ENCODE peak calls at places on chromosomes 4 and X, in eight cellular contexts. G is right atrium auricular region, E is fibroblast of lung, X is colonic mucosa, A is left lung, F is tibial artery, W is heart left ventricle, O is thoracic aorta. H is an unnamed sample. For H3K27me3, the result is how much of the 10 kb centered on the place peaks cover.

GRCh38 chr4:8699479-8700145 is 107.0 kb downstream of the CPZ start:
- DNase-seq in O (no peak), W (no peak), G (no peak), X (no peak), E (no peak), F (no peak), A (no peak), H (no peak)

GRCh38 chr4:37837446-37837845 is 11.0 kb downstream of the PGM2 start:
- DNase-seq in F (no peak), A (no peak), G (no peak), E (peak), W (no peak), O (no peak), X (no peak), H (no peak)

GRCh38 chrX:21725916-21726315 is 32.0 kb downstream of the SMPX start:
- DNase-seq in G (no peak), E (no peak), X (no peak), A (no peak), O (no peak), W (no peak), F (no peak), H (no peak)

GRCh38 chr4:141054446-141054845 is 78.8 kb downstream of the RNF150 start:
- DNase-seq in X (no peak), F (no peak), W (no peak), E (no peak), A (no peak), G (no peak), O (no peak), H (no peak)

GRCh38 chrX:23861215-23861896 is 46.4 kb downstream of the APOO start:
- DNase-seq in O (no peak), F (no peak), X (no peak), E (no peak), W (no peak), G (no peak), A (no peak), H (no peak)

GRCh38 chr4:89197920-89198319 is 86.6 kb downstream of the TIGD2 start:
- DNase-seq in O (no peak), F (no peak), A (no peak), X (no peak), G (no peak), E (no peak), W (no peak), H (no peak)

GRCh38 chr4:2785613-2786012 is 7.3 kb upstream of the SH3BP2 start:
- DNase-seq in A (no peak), X (no peak), F (peak), E (no peak), G (no peak), W (peak), O (no peak), H (no peak)

GRCh38 chr4:73620115-73620792 is at the start of gene RASSF6:
- DNase-seq in G (no peak), F (no peak), W (no peak), A (peak), O (no peak), E (no peak), X (peak), H (no peak)

GRCh38 chrX:115913575-115913974 is 257.0 kb upstream of the AGTR2 start:
- DNase-seq in W (no peak), O (no peak), A (no peak), F (no peak), E (no peak), G (no peak), X (no peak), H (no peak)

GRCh38 chrX:154039577-154039976 is 19.9 kb upstream of the IRAK1 start:
- DNase-seq in W (no peak), O (no peak), G (no peak), A (no peak), X (no peak), E (no peak), F (no peak), H (no peak)

GRCh38 chr4:37767546-37767945 is 58.9 kb upstream of the PGM2 start:
- DNase-seq in O (no peak), X (peak), A (peak), F (peak), G (peak), E (peak), W (peak), H (peak)

GRCh38 chrX:116272881-116273280 is 102.3 kb downstream of the AGTR2 start:
- DNase-seq in F (no peak), X (peak), O (no peak), G (no peak), W (no peak), A (no peak), E (no peak), H (no peak)

GRCh38 chr4:1323635-1324442 is 23.2 kb upstream of the UVSSA start:
- DNase-seq in X (no peak), E (peak), F (no peak), W (peak), G (no peak), O (no peak), A (no peak), H (peak)

GRCh38 chrX:134780908-134781307 is 122.6 kb upstream of the PLAC1 start:
- DNase-seq in X (no peak), E (no peak), A (no peak), G (no peak), W (no peak), F (no peak), O (no peak), H (no peak)

GRCh38 chrX:9493936-9494335 is 29.1 kb downstream of the TBL1X start:
- DNase-seq in A (no peak), E (no peak), G (no peak), O (no peak), F (no peak), X (no peak), W (no peak), H (no peak)

DNA sequence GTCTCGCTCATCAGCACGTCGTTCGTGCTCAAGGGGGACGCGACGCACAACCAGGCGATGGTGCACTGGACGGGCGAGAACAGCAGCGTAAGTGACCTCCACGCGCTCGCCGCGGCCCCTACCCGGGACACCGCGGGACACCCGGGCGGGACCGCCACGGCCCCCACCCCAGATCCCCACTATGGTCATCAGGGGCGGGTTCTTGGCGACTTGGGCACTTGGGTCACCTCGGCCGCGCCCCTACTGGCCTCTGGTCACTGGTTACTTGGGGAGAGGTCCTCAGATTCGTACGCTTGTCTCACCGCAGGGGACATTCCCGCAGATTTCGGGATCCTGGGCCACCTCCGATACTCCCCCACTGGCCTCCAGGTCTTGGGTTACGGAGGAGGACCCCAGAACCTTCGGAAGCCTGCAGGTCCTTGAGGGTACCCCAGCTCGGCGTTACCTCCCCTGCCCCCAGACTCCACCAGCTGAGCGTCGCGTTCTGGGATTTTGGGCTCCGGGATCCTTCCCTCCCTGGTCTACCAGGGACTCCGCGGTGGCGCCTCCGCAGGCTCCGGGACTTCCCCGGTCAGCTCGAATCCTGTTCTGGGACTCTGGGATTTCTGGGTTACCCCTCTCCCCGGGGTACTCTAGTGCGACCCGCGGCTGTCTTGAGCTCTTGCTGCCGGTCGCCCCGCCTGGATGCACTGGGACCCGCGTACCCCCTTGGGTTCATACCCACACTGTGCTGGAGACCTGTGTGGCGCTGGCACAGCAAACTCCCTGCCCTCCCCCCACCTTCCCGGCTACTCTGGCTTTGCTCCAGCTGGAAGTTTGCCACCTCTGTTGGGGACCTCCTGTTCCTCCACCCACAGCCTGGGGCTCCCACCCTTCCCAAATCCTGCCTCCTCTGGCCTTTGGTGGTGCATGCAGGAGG is 961 bp downstream of the SORCS2 start:
- DNase-seq in E (no peak), O (no peak), G (no peak), W (peak), X (no peak), A (peak), F (no peak), H (no peak)
- H3K4me3 ChIP-seq in E (no peak), O (peak), G (peak), W (peak), X (peak), A (peak), F (peak), H (peak)

GRCh38 chr4:110480031-110480549 is 4.1 kb downstream of the ENPEP start:
- DNase-seq in E (peak), O (no peak), W (no peak), G (no peak), F (no peak), X (no peak), A (no peak), H (no peak)
- TF ChIP-seq CTCF in E (peak), O (no peak), W (no peak), G (no peak), F (no peak), X (no peak), A (no peak), H (peak)

GRCh38 chrX:39981946-39982345 is 115.8 kb downstream of the BCOR start:
- DNase-seq in A (no peak), G (no peak), W (no peak), F (no peak), E (no peak), O (no peak), X (no peak), H (no peak)
- H3K27me3 ChIP-seq in A (under half), G (under half), W (under half), F (under half), E (under half), O (under half), X (under half), H (under half)

DNA sequence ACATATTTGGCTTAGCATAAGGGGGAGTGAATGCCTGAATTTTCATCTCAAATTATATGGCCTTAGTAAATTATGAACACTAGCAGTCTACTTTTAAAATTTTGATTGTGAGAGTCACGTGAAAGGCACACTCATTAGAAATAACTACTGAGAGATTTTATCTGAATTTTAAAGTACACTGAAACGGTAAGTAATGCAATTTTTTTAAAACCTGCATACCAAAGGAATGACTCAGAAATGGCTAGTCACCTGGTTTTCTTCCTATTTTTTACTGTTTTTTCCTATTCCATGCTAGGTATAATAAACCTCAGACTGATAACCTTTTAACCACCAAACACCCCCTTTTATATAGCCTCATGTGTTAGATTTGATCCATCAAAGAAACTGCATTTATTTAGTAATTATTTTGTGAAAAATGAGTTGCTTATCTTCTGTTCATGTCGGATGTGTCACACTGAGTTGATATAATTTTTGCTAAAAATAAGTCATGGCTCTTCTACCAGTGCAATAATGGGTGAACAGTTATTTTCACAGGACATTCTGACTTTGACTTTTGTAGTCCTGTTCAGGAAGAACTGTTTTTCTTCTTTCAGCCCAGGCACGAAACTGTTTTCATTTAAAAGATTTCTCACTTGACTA is 40.4 kb downstream of the CPEB2 start:
- DNase-seq in W (no peak), G (no peak), E (no peak), O (no peak), F (no peak), A (no peak), X (no peak), H (peak)
- H3K4me3 ChIP-seq in W (no peak), G (no peak), E (no peak), O (peak), F (no peak), A (no peak), X (no peak), H (no peak)

H was measured in kidney epithelial cell.